ENCODE peak calls at places on chromosome 10, in nine cellular contexts. V is endothelial cell, T is AG09309, C is heart left ventricle, H is PC-9, J is fibroblast of gingiva, R is ACHN, M is EH, U is body of pancreas. O is an unnamed sample.
A peak's percentile ranks its signal among the peaks of the same experiment; 100 is the strongest.

GRCh38 chr10:17882557-17882956 is 69.2 kb upstream of the SLC39A12 start:
- DNase-seq in U (no peak), V (no peak), H (no peak), R (no peak), T (no peak), J (peak; percentile 95), M (no peak), C (no peak), O (no peak)

GRCh38 chr10:17199351-17199804 is 2.1 kb downstream of the TRDMT1 start:
- DNase-seq in T (no peak), V (no peak), C (no peak), H (no peak), R (no peak), U (no peak), M (peak; percentile 72), J (peak; percentile 85), O (peak; percentile 29)

GRCh38 chr10:86942441-86943315 is 14.7 kb downstream of the MMRN2 start:
- DNase-seq in T (no peak), C (no peak), V (no peak), M (no peak), H (no peak), J (no peak), R (no peak), U (no peak), O (no peak)

GRCh38 chr10:77547651-77548050 is 90.0 kb downstream of the KCNMA1 start:
- DNase-seq in J (no peak), T (no peak), R (no peak), U (no peak), C (no peak), V (no peak), M (no peak), H (no peak), O (no peak)

GRCh38 chr10:111648046-111648445 is 535.5 kb downstream of the GPAM start:
- DNase-seq in M (peak; percentile 47), C (no peak), H (no peak), R (no peak), V (no peak), U (no peak), T (peak; percentile 35), J (peak; percentile 89), O (no peak)

GRCh38 chr10:117647306-117647705 is 104.8 kb downstream of the EMX2 start:
- DNase-seq in M (no peak), H (no peak), J (no peak), U (no peak), T (no peak), R (no peak), V (no peak), C (no peak), O (no peak)

GRCh38 chr10:17981201-17981600 is 29.5 kb downstream of the SLC39A12 start:
- DNase-seq in M (no peak), R (no peak), T (no peak), J (no peak), U (no peak), C (no peak), H (no peak), V (no peak), O (no peak)

GRCh38 chr10:6734286-6734685 is 154.2 kb upstream of the PRKCQ start:
- DNase-seq in C (no peak), U (no peak), V (no peak), H (no peak), T (no peak), J (no peak), M (no peak), R (no peak), O (no peak)

GRCh38 chr10:102648889-102649752 is 4.8 kb downstream of the TRIM8 start:
- DNase-seq in T (no peak), H (no peak), V (no peak), C (peak; percentile 64), J (no peak), M (no peak), U (no peak), R (no peak), O (no peak)

GRCh38 chr10:49431426-49431825 is 35.5 kb upstream of the DRGX start:
- DNase-seq in U (no peak), J (no peak), C (no peak), M (peak; percentile 6), V (no peak), R (no peak), T (no peak), H (no peak), O (no peak)

GRCh38 chr10:97923057-97923456 is 73.4 kb downstream of the GOLGA7B start:
- DNase-seq in V (no peak), C (peak; percentile 24), M (no peak), T (no peak), R (no peak), J (no peak), U (no peak), H (no peak), O (no peak)

GRCh38 chr10:132485391-132485790 is 52.2 kb upstream of the INPP5A start:
- DNase-seq in U (no peak), J (no peak), H (no peak), R (no peak), T (no peak), M (no peak), C (no peak), V (no peak), O (no peak)

GRCh38 chr10:45421231-45422097 is 47.4 kb downstream of the ALOX5 start:
- DNase-seq in M (no peak), U (no peak), H (no peak), J (no peak), T (no peak), C (no peak), R (no peak), V (no peak), O (no peak)

GRCh38 chr10:71728218-71728737 is 8.7 kb upstream of the C10orf105 start:
- DNase-seq in C (no peak), H (no peak), J (no peak), U (no peak), M (no peak), V (no peak), R (no peak), T (no peak), O (no peak)

GRCh38 chr10:103641326-103641725 is 147.8 kb downstream of the NEURL1 start:
- DNase-seq in R (no peak), T (no peak), H (no peak), M (no peak), V (no peak), C (no peak), U (no peak), J (no peak), O (no peak)

GRCh38 chr10:10942441-10942840 is 75.2 kb upstream of the CELF2 start:
- DNase-seq in M (peak; percentile 3), U (no peak), H (no peak), J (no peak), R (no peak), C (no peak), V (no peak), T (no peak), O (no peak)

GRCh38 chr10:129031233-129032150 is 435.5 kb upstream of the MGMT start:
- DNase-seq in C (peak; percentile 78), J (peak; percentile 21), T (no peak), R (peak; percentile 60), M (no peak), H (peak; percentile 25), U (peak; percentile 48), V (peak; percentile 88), O (no peak)

GRCh38 chr10:12644380-12645144 is 295.2 kb downstream of the CAMK1D start:
- DNase-seq in U (no peak), M (no peak), T (no peak), C (no peak), H (no peak), V (no peak), R (peak; percentile 13), J (no peak), O (no peak)

GRCh38 chr10:25522294-25522693 is 347.5 kb downstream of the GPR158 start:
- DNase-seq in J (no peak), R (no peak), H (no peak), V (no peak), T (no peak), C (no peak), M (no peak), U (no peak), O (no peak)

GRCh38 chr10:131980757-131981428 is 830 bp downstream of the BNIP3 start:
- DNase-seq in U (peak; percentile 53), R (peak; percentile 14), V (no peak), T (no peak), M (peak; percentile 20), J (peak; percentile 12), H (no peak), C (no peak), O (no peak)

GRCh38 chr10:101843032-101843991 is at the start of gene KCNIP2:
- DNase-seq in R (no peak), U (peak; percentile 41), V (peak; percentile 72), J (no peak), T (no peak), M (no peak), C (peak; percentile 80), H (no peak), O (no peak)

GRCh38 chr10:71727429-71728217 is 8.0 kb upstream of the C10orf105 start:
- DNase-seq in R (no peak), V (no peak), H (peak; percentile 60), C (no peak), J (peak; percentile 49), M (peak; percentile 40), U (peak; percentile 35), T (no peak), O (no peak)

GRCh38 chr10:72435570-72435969 is 80.9 kb upstream of the DNAJB12 start:
- DNase-seq in R (no peak), T (no peak), V (no peak), C (no peak), J (no peak), M (no peak), H (no peak), U (no peak), O (no peak)

GRCh38 chr10:118485641-118486040 is 109.8 kb downstream of the PRLHR start:
- DNase-seq in V (no peak), T (no peak), H (no peak), U (no peak), J (no peak), C (no peak), M (no peak), R (no peak), O (no peak)

O was measured in RCC 7860.